ENCODE peak calls at places on chromosome 14, in five cellular contexts. X is fibroblast of mammary gland, H is activated T-cell treated with anti-CD3 and anti-CD28 coated beads for 1 hour, D is SW480, Z is WTC11. R is an unnamed sample.

GRCh38 chr14:91947196-91948184 is at the start of gene FBLN5:
- DNase-seq in D (peak), X (peak), Z (peak), H (peak), R (peak)

GRCh38 chr14:68896132-68896531 is 83.0 kb downstream of the ACTN1 start:
- DNase-seq in X (peak), D (no peak), Z (peak), H (no peak), R (no peak)

GRCh38 chr14:95515080-95515489 is 1.4 kb downstream of the SYNE3 start:
- DNase-seq in Z (peak), D (no peak), H (no peak), X (no peak), R (no peak)

GRCh38 chr14:56160058-56160457 is 41.8 kb downstream of the PELI2 start:
- DNase-seq in H (no peak), Z (no peak), X (no peak), D (no peak), R (no peak)

GRCh38 chr14:92252291-92252690 is 70.7 kb upstream of the SLC24A4 start:
- DNase-seq in Z (no peak), D (no peak), X (no peak), H (no peak), R (no peak)

GRCh38 chr14:36313206-36313605 is 7.2 kb downstream of the MBIP start:
- DNase-seq in X (no peak), H (no peak), D (no peak), Z (no peak), R (no peak)

GRCh38 chr14:66099451-66099850 is 386.7 kb upstream of the CCDC196 start:
- DNase-seq in D (no peak), Z (no peak), X (no peak), H (no peak), R (no peak)

GRCh38 chr14:27917896-27918295 is 848.7 kb upstream of the FOXG1 start:
- DNase-seq in H (no peak), X (no peak), D (no peak), Z (peak), R (no peak)

GRCh38 chr14:100731011-100731670 is 4.4 kb downstream of the DLK1 start:
- DNase-seq in X (no peak), Z (no peak), H (no peak), D (no peak), R (no peak)

GRCh38 chr14:90661881-90662280 is 154.3 kb downstream of the TTC7B start:
- DNase-seq in H (no peak), D (no peak), Z (no peak), X (no peak), R (no peak)

GRCh38 chr14:31949709-31950108 is 127.4 kb upstream of the ARHGAP5 start:
- DNase-seq in D (peak), H (no peak), Z (no peak), X (peak), R (no peak)

GRCh38 chr14:94591073-94591472 is 9.8 kb downstream of the SERPINA5 start:
- DNase-seq in H (no peak), Z (no peak), D (no peak), X (no peak), R (no peak)

GRCh38 chr14:49962616-49963015 is 69.7 kb downstream of the ARF6 start:
- DNase-seq in X (peak), D (peak), Z (no peak), H (no peak), R (peak)

GRCh38 chr14:73059326-73059725 is 992 bp downstream of the RBM25 start:
- DNase-seq in Z (no peak), X (peak), H (no peak), D (peak), R (no peak)

GRCh38 chr14:92323031-92323915 is at the start of gene SLC24A4:
- DNase-seq in H (no peak), Z (peak), D (no peak), X (no peak), R (no peak)

GRCh38 chr14:102140027-102140749 is 491 bp downstream of the WDR20 start:
- DNase-seq in Z (peak), H (peak), X (no peak), D (peak), R (peak)

GRCh38 chr14:103105580-103106168 is 11.1 kb downstream of the EXOC3L4 start:
- DNase-seq in H (no peak), Z (no peak), X (no peak), D (peak), R (peak)

GRCh38 chr14:59869381-59870255 is 958 bp downstream of the RTN1 start:
- DNase-seq in D (no peak), H (no peak), Z (peak), X (no peak), R (no peak)

GRCh38 chr14:61438860-61439765 is 117.7 kb downstream of the PRKCH start:
- DNase-seq in X (peak), Z (peak), H (no peak), D (peak), R (peak)

GRCh38 chr14:60753264-60754126 is 18.9 kb downstream of the MNAT1 start:
- DNase-seq in D (no peak), X (peak), H (peak), Z (no peak), R (no peak)

GRCh38 chr14:25406818-25407217 is 356.9 kb upstream of the STXBP6 start:
- DNase-seq in X (peak), H (no peak), Z (peak), D (peak), R (peak)

GRCh38 chr14:94598816-94599655 is 13.2 kb upstream of the SERPINA3 start:
- DNase-seq in X (peak), Z (no peak), D (peak), H (no peak), R (peak)

GRCh38 chr14:48937796-48938195 is 648.4 kb downstream of the RPS29 start:
- DNase-seq in Z (no peak), D (no peak), X (peak), H (no peak), R (no peak)